ENCODE peak calls at places on chromosomes 5 and 9, in nine cellular contexts. One of them, this sample, is unnamed.

GRCh38 chr9:75935606-75936005 is 45.1 kb downstream of the PCSK5 start:
- DNase-seq in PC-3: no peak
- DNase-seq in SK-N-SH: no peak
- DNase-seq in cardiac muscle cell: peak
- DNase-seq in GM10248: no peak
- DNase-seq in astrocyte: no peak
- DNase-seq in foreskin fibroblast: no peak
- DNase-seq in OCI-M1: no peak
- DNase-seq in pulmonary artery endothelial cell: no peak
- DNase-seq in this sample: no peak

GRCh38 chr9:108057421-108058136 is 568.0 kb upstream of the KLF4 start:
- DNase-seq in GM10248: no peak
- DNase-seq in cardiac muscle cell: peak
- DNase-seq in PC-3: peak
- DNase-seq in astrocyte: peak
- DNase-seq in pulmonary artery endothelial cell: no peak
- DNase-seq in foreskin fibroblast: peak
- DNase-seq in SK-N-SH: no peak
- DNase-seq in OCI-M1: peak
- DNase-seq in this sample: no peak

GRCh38 chr5:122775713-122776084 is 819 bp downstream of the SNX2 start:
- DNase-seq in foreskin fibroblast: no peak
- DNase-seq in PC-3: peak
- DNase-seq in astrocyte: no peak
- DNase-seq in GM10248: no peak
- DNase-seq in pulmonary artery endothelial cell: no peak
- DNase-seq in SK-N-SH: peak
- DNase-seq in cardiac muscle cell: peak
- DNase-seq in OCI-M1: peak
- DNase-seq in this sample: no peak

GRCh38 chr5:170254056-170254455 is 21.3 kb downstream of the C5orf58 start:
- DNase-seq in foreskin fibroblast: no peak
- DNase-seq in pulmonary artery endothelial cell: no peak
- DNase-seq in PC-3: peak
- DNase-seq in OCI-M1: no peak
- DNase-seq in GM10248: peak
- DNase-seq in SK-N-SH: no peak
- DNase-seq in astrocyte: no peak
- DNase-seq in cardiac muscle cell: no peak
- DNase-seq in this sample: peak

GRCh38 chr9:21357479-21358290 is 7.0 kb upstream of the IFNA6 start:
- DNase-seq in PC-3: no peak
- DNase-seq in cardiac muscle cell: no peak
- DNase-seq in pulmonary artery endothelial cell: no peak
- DNase-seq in foreskin fibroblast: no peak
- DNase-seq in GM10248: peak
- DNase-seq in SK-N-SH: no peak
- DNase-seq in OCI-M1: peak
- DNase-seq in astrocyte: peak
- DNase-seq in this sample: no peak

GRCh38 chr5:177276886-177277285 is 26.6 kb downstream of the RAB24 start:
- DNase-seq in GM10248: no peak
- DNase-seq in SK-N-SH: no peak
- DNase-seq in pulmonary artery endothelial cell: no peak
- DNase-seq in foreskin fibroblast: no peak
- DNase-seq in PC-3: no peak
- DNase-seq in cardiac muscle cell: no peak
- DNase-seq in astrocyte: no peak
- DNase-seq in OCI-M1: no peak
- DNase-seq in this sample: no peak

GRCh38 chr5:9165567-9165966 is 380.3 kb downstream of the SEMA5A start:
- DNase-seq in cardiac muscle cell: no peak
- DNase-seq in GM10248: no peak
- DNase-seq in OCI-M1: no peak
- DNase-seq in astrocyte: peak
- DNase-seq in foreskin fibroblast: no peak
- DNase-seq in PC-3: no peak
- DNase-seq in pulmonary artery endothelial cell: no peak
- DNase-seq in SK-N-SH: no peak
- DNase-seq in this sample: no peak

GRCh38 chr9:392103-392502 is 177.4 kb downstream of the DOCK8 start:
- DNase-seq in OCI-M1: no peak
- DNase-seq in foreskin fibroblast: no peak
- DNase-seq in astrocyte: no peak
- DNase-seq in SK-N-SH: no peak
- DNase-seq in pulmonary artery endothelial cell: no peak
- DNase-seq in GM10248: no peak
- DNase-seq in PC-3: no peak
- DNase-seq in cardiac muscle cell: no peak
- DNase-seq in this sample: no peak

GRCh38 chr9:134368571-134368970 is 42.3 kb downstream of the RXRA start:
- DNase-seq in PC-3: no peak
- DNase-seq in SK-N-SH: no peak
- DNase-seq in GM10248: no peak
- DNase-seq in cardiac muscle cell: no peak
- DNase-seq in OCI-M1: no peak
- DNase-seq in astrocyte: no peak
- DNase-seq in pulmonary artery endothelial cell: no peak
- DNase-seq in foreskin fibroblast: no peak
- DNase-seq in this sample: no peak

GRCh38 chr5:1667648-1668140 is 131.9 kb downstream of the MRPL36 start:
- DNase-seq in pulmonary artery endothelial cell: no peak
- DNase-seq in OCI-M1: no peak
- DNase-seq in GM10248: no peak
- DNase-seq in PC-3: no peak
- DNase-seq in cardiac muscle cell: no peak
- DNase-seq in foreskin fibroblast: no peak
- DNase-seq in astrocyte: no peak
- DNase-seq in SK-N-SH: peak
- DNase-seq in this sample: no peak

GRCh38 chr9:34206561-34206960 is 27.7 kb downstream of the UBAP1 start:
- DNase-seq in cardiac muscle cell: peak
- DNase-seq in OCI-M1: no peak
- DNase-seq in SK-N-SH: no peak
- DNase-seq in foreskin fibroblast: no peak
- DNase-seq in astrocyte: no peak
- DNase-seq in PC-3: no peak
- DNase-seq in GM10248: no peak
- DNase-seq in pulmonary artery endothelial cell: no peak
- DNase-seq in this sample: no peak

GRCh38 chr5:75037106-75037505 is 15.3 kb downstream of the GCNT4 start:
- DNase-seq in foreskin fibroblast: peak
- DNase-seq in OCI-M1: no peak
- DNase-seq in astrocyte: peak
- DNase-seq in pulmonary artery endothelial cell: no peak
- DNase-seq in SK-N-SH: no peak
- DNase-seq in cardiac muscle cell: peak
- DNase-seq in GM10248: no peak
- DNase-seq in PC-3: peak
- DNase-seq in this sample: no peak

GRCh38 chr5:14464101-14464500 is 117.5 kb upstream of the OTULINL start:
- DNase-seq in SK-N-SH: no peak
- DNase-seq in cardiac muscle cell: peak
- DNase-seq in GM10248: no peak
- DNase-seq in astrocyte: no peak
- DNase-seq in foreskin fibroblast: no peak
- DNase-seq in PC-3: peak
- DNase-seq in pulmonary artery endothelial cell: no peak
- DNase-seq in OCI-M1: no peak
- DNase-seq in this sample: no peak

GRCh38 chr9:129430940-129431693 is 189.8 kb downstream of the C9orf50 start:
- DNase-seq in PC-3: no peak
- DNase-seq in GM10248: no peak
- DNase-seq in foreskin fibroblast: no peak
- DNase-seq in OCI-M1: no peak
- DNase-seq in SK-N-SH: no peak
- DNase-seq in cardiac muscle cell: no peak
- DNase-seq in pulmonary artery endothelial cell: no peak
- DNase-seq in astrocyte: no peak
- DNase-seq in this sample: no peak

GRCh38 chr5:60271517-60271916 is 378.0 kb upstream of the PDE4D start:
- DNase-seq in SK-N-SH: no peak
- DNase-seq in pulmonary artery endothelial cell: no peak
- DNase-seq in OCI-M1: peak
- DNase-seq in cardiac muscle cell: no peak
- DNase-seq in GM10248: no peak
- DNase-seq in PC-3: no peak
- DNase-seq in foreskin fibroblast: no peak
- DNase-seq in astrocyte: peak
- DNase-seq in this sample: no peak

GRCh38 chr5:4563400-4563799 is 576.7 kb upstream of the ADAMTS16 start:
- DNase-seq in OCI-M1: peak
- DNase-seq in cardiac muscle cell: no peak
- DNase-seq in PC-3: peak
- DNase-seq in astrocyte: peak
- DNase-seq in GM10248: no peak
- DNase-seq in foreskin fibroblast: no peak
- DNase-seq in pulmonary artery endothelial cell: no peak
- DNase-seq in SK-N-SH: no peak
- DNase-seq in this sample: no peak

GRCh38 chr5:72494700-72495124 is 12.5 kb downstream of the ZNF366 start:
- DNase-seq in PC-3: no peak
- DNase-seq in SK-N-SH: no peak
- DNase-seq in astrocyte: no peak
- DNase-seq in pulmonary artery endothelial cell: no peak
- DNase-seq in OCI-M1: no peak
- DNase-seq in GM10248: no peak
- DNase-seq in foreskin fibroblast: peak
- DNase-seq in cardiac muscle cell: no peak
- DNase-seq in this sample: no peak

GRCh38 chr9:97866848-97867247 is 13.8 kb downstream of the FOXE1 start:
- DNase-seq in GM10248: no peak
- DNase-seq in PC-3: no peak
- DNase-seq in OCI-M1: no peak
- DNase-seq in cardiac muscle cell: no peak
- DNase-seq in SK-N-SH: no peak
- DNase-seq in foreskin fibroblast: no peak
- DNase-seq in pulmonary artery endothelial cell: no peak
- DNase-seq in astrocyte: no peak
- DNase-seq in this sample: no peak

GRCh38 chr9:131098391-131099087 is 2.2 kb downstream of the AIF1L start:
- DNase-seq in PC-3: no peak
- DNase-seq in pulmonary artery endothelial cell: no peak
- DNase-seq in OCI-M1: no peak
- DNase-seq in astrocyte: no peak
- DNase-seq in foreskin fibroblast: no peak
- DNase-seq in SK-N-SH: no peak
- DNase-seq in cardiac muscle cell: no peak
- DNase-seq in GM10248: no peak
- DNase-seq in this sample: no peak

GRCh38 chr9:110691002-110691549 is 22.5 kb downstream of the MUSK start:
- DNase-seq in GM10248: no peak
- DNase-seq in foreskin fibroblast: peak
- DNase-seq in SK-N-SH: no peak
- DNase-seq in astrocyte: peak
- DNase-seq in pulmonary artery endothelial cell: no peak
- DNase-seq in cardiac muscle cell: peak
- DNase-seq in OCI-M1: peak
- DNase-seq in PC-3: peak
- DNase-seq in this sample: no peak

GRCh38 chr5:18397393-18397792 is 763.1 kb downstream of the TAF11L14 start:
- DNase-seq in SK-N-SH: no peak
- DNase-seq in OCI-M1: no peak
- DNase-seq in foreskin fibroblast: no peak
- DNase-seq in pulmonary artery endothelial cell: no peak
- DNase-seq in cardiac muscle cell: no peak
- DNase-seq in astrocyte: no peak
- DNase-seq in GM10248: no peak
- DNase-seq in PC-3: no peak
- DNase-seq in this sample: no peak

GRCh38 chr9:72365525-72366256 is 683 bp upstream of the ZFAND5 start:
- DNase-seq in OCI-M1: peak
- DNase-seq in GM10248: peak
- DNase-seq in foreskin fibroblast: peak
- DNase-seq in pulmonary artery endothelial cell: peak
- DNase-seq in astrocyte: peak
- DNase-seq in cardiac muscle cell: peak
- DNase-seq in SK-N-SH: peak
- DNase-seq in PC-3: peak
- DNase-seq in this sample: peak

GRCh38 chr9:88747768-88748167 is 212.8 kb downstream of the NXNL2 start:
- DNase-seq in astrocyte: peak
- DNase-seq in GM10248: no peak
- DNase-seq in foreskin fibroblast: peak
- DNase-seq in OCI-M1: peak
- DNase-seq in SK-N-SH: no peak
- DNase-seq in PC-3: peak
- DNase-seq in pulmonary artery endothelial cell: no peak
- DNase-seq in cardiac muscle cell: peak
- DNase-seq in this sample: no peak

GRCh38 chr5:175718401-175719108 is 60.7 kb downstream of the HRH2 start:
- DNase-seq in cardiac muscle cell: peak
- DNase-seq in pulmonary artery endothelial cell: no peak
- DNase-seq in SK-N-SH: no peak
- DNase-seq in OCI-M1: peak
- DNase-seq in astrocyte: no peak
- DNase-seq in foreskin fibroblast: no peak
- DNase-seq in PC-3: peak
- DNase-seq in GM10248: no peak
- DNase-seq in this sample: peak

GRCh38 chr9:89883401-89884341 is 278.9 kb downstream of the GADD45G start:
- DNase-seq in PC-3: no peak
- DNase-seq in pulmonary artery endothelial cell: no peak
- DNase-seq in astrocyte: peak
- DNase-seq in foreskin fibroblast: no peak
- DNase-seq in OCI-M1: no peak
- DNase-seq in GM10248: no peak
- DNase-seq in SK-N-SH: no peak
- DNase-seq in cardiac muscle cell: no peak
- DNase-seq in this sample: no peak

GRCh38 chr5:167294861-167295685 is 996.4 kb upstream of the WWC1 start:
- DNase-seq in SK-N-SH: peak
- DNase-seq in GM10248: no peak
- DNase-seq in OCI-M1: no peak
- DNase-seq in pulmonary artery endothelial cell: peak
- DNase-seq in PC-3: peak
- DNase-seq in foreskin fibroblast: peak
- DNase-seq in cardiac muscle cell: peak
- DNase-seq in astrocyte: peak
- DNase-seq in this sample: no peak

GRCh38 chr5:144104086-144104485 is 66.4 kb downstream of the YIPF5 start:
- DNase-seq in SK-N-SH: no peak
- DNase-seq in OCI-M1: no peak
- DNase-seq in pulmonary artery endothelial cell: no peak
- DNase-seq in cardiac muscle cell: no peak
- DNase-seq in GM10248: no peak
- DNase-seq in PC-3: no peak
- DNase-seq in foreskin fibroblast: no peak
- DNase-seq in astrocyte: no peak
- DNase-seq in this sample: no peak

GRCh38 chr5:131364507-131365050 is 100.7 kb downstream of the CDC42SE2 start:
- DNase-seq in cardiac muscle cell: no peak
- DNase-seq in SK-N-SH: no peak
- DNase-seq in pulmonary artery endothelial cell: no peak
- DNase-seq in astrocyte: no peak
- DNase-seq in foreskin fibroblast: no peak
- DNase-seq in GM10248: no peak
- DNase-seq in OCI-M1: no peak
- DNase-seq in PC-3: no peak
- DNase-seq in this sample: no peak

GRCh38 chr5:89967806-89968444 is 441.6 kb downstream of the CETN3 start:
- DNase-seq in cardiac muscle cell: peak
- DNase-seq in PC-3: peak
- DNase-seq in SK-N-SH: no peak
- DNase-seq in pulmonary artery endothelial cell: no peak
- DNase-seq in astrocyte: peak
- DNase-seq in OCI-M1: peak
- DNase-seq in foreskin fibroblast: peak
- DNase-seq in GM10248: no peak
- DNase-seq in this sample: no peak

GRCh38 chr9:124810513-124811355 is 33.8 kb downstream of the OLFML2A start:
- DNase-seq in SK-N-SH: peak
- DNase-seq in astrocyte: peak
- DNase-seq in foreskin fibroblast: peak
- DNase-seq in PC-3: peak
- DNase-seq in GM10248: no peak
- DNase-seq in pulmonary artery endothelial cell: no peak
- DNase-seq in cardiac muscle cell: peak
- DNase-seq in OCI-M1: no peak
- DNase-seq in this sample: no peak

GRCh38 chr9:101440714-101441230 is 5.2 kb upstream of the ALDOB start:
- DNase-seq in astrocyte: no peak
- DNase-seq in cardiac muscle cell: no peak
- DNase-seq in pulmonary artery endothelial cell: no peak
- DNase-seq in OCI-M1: no peak
- DNase-seq in SK-N-SH: no peak
- DNase-seq in foreskin fibroblast: no peak
- DNase-seq in PC-3: no peak
- DNase-seq in GM10248: no peak
- DNase-seq in this sample: no peak